ENCODE peak calls at places on chromosome 5, in five cellular contexts. E is foreskin fibroblast; K is fibroblast of lung; Q is fibroblast of mammary gland; W is CD8-positive, alpha-beta memory T cell. A is an unnamed sample.

GRCh38 chr5:110386782-110387181 is 339.7 kb downstream of the TMEM232 start:
- DNase-seq in W (no peak), K (peak; percentile 4), E (peak; percentile 21), Q (peak; percentile 48), A (no peak)

GRCh38 chr5:115543931-115544370 is 624 bp downstream of the FEM1C start:
- DNase-seq in Q (peak; percentile 43), E (no peak), W (peak; percentile 62), K (peak; percentile 64), A (no peak)

GRCh38 chr5:52989781-52990530 is 804 bp downstream of the ITGA2 start:
- DNase-seq in Q (peak; percentile 45), E (peak; percentile 35), K (peak; percentile 70), W (peak; percentile 2), A (no peak)

GRCh38 chr5:57417981-57418380 is 64.6 kb downstream of the ACTBL2 start:
- DNase-seq in Q (no peak), W (no peak), K (no peak), E (no peak), A (no peak)

GRCh38 chr5:124908603-124909451 is 162.4 kb upstream of the ZNF608 start:
- DNase-seq in E (no peak), Q (peak; percentile 30), W (no peak), K (no peak), A (no peak)

GRCh38 chr5:34736445-34737119 is 80.5 kb downstream of the RAI14 start:
- DNase-seq in W (no peak), E (no peak), Q (no peak), K (no peak), A (no peak)

GRCh38 chr5:37005946-37006540 is 129.5 kb downstream of the NIPBL start:
- DNase-seq in E (no peak), Q (peak; percentile 45), K (peak; percentile 53), W (no peak), A (no peak)

GRCh38 chr5:160251406-160252155 is 22.3 kb downstream of the FABP6 start:
- DNase-seq in K (no peak), E (no peak), W (no peak), Q (no peak), A (no peak)

GRCh38 chr5:74866653-74867162 is 521 bp upstream of the FAM169A start:
- DNase-seq in W (no peak), E (no peak), Q (no peak), K (no peak), A (no peak)

GRCh38 chr5:10726179-10726912 is 34.7 kb downstream of the DAP start:
- DNase-seq in E (no peak), K (peak; percentile 77), W (no peak), Q (peak; percentile 42), A (no peak)

GRCh38 chr5:66993882-66994281 is 202.7 kb downstream of the CD180 start:
- DNase-seq in E (no peak), W (no peak), Q (no peak), K (no peak), A (no peak)

GRCh38 chr5:2251751-2252150 is 369.0 kb upstream of the IRX4 start:
- DNase-seq in W (no peak), E (no peak), Q (no peak), K (no peak), A (no peak)

GRCh38 chr5:139742173-139742903 is 53.3 kb upstream of the PSD2 start:
- DNase-seq in W (no peak), K (no peak), E (no peak), Q (no peak), A (no peak)

GRCh38 chr5:120442694-120443093 is 21.4 kb upstream of the PRR16 start:
- DNase-seq in W (no peak), Q (no peak), K (no peak), E (no peak), A (no peak)

GRCh38 chr5:12522116-12522515 is 617.9 kb upstream of the CTNND2 start:
- DNase-seq in W (no peak), K (no peak), E (no peak), Q (no peak), A (no peak)

GRCh38 chr5:54088081-54088480 is 222.3 kb downstream of the ARL15 start:
- DNase-seq in Q (no peak), K (no peak), E (no peak), W (no peak), A (no peak)

GRCh38 chr5:168685566-168685965 is 106.4 kb upstream of the PANK3 start:
- DNase-seq in E (no peak), K (no peak), Q (no peak), W (no peak), A (no peak)

GRCh38 chr5:36644727-36645126 is 38.3 kb downstream of the SLC1A3 start:
- DNase-seq in K (no peak), W (no peak), Q (no peak), E (no peak), A (no peak)

GRCh38 chr5:116076496-116076895 is 8.3 kb upstream of the COMMD10 start:
- DNase-seq in K (no peak), E (no peak), W (no peak), Q (no peak), A (peak; percentile 17)

GRCh38 chr5:50667079-50667652 is 729 bp downstream of the PARP8 start:
- DNase-seq in E (peak; percentile 12), Q (peak; percentile 29), W (no peak), K (peak; percentile 63), A (peak; percentile 75)

GRCh38 chr5:116273458-116274242 is 188.8 kb downstream of the COMMD10 start:
- DNase-seq in Q (peak; percentile 58), W (no peak), E (peak; percentile 3), K (peak; percentile 87), A (no peak)

GRCh38 chr5:20340123-20340522 is 352.1 kb upstream of the CDH18 start:
- DNase-seq in W (no peak), E (no peak), Q (no peak), K (no peak), A (peak; percentile 33)

GRCh38 chr5:77329664-77330430 is 119.4 kb downstream of the PDE8B start:
- DNase-seq in K (no peak), Q (peak; percentile 25), W (no peak), E (no peak), A (no peak)

GRCh38 chr5:100464418-100464817 is 70.8 kb upstream of the FAM174A start:
- DNase-seq in E (peak; percentile 5), W (no peak), K (peak; percentile 72), Q (peak; percentile 35), A (no peak)

GRCh38 chr5:117973785-117974184 is 1014.6 kb downstream of the DTWD2 start:
- DNase-seq in W (no peak), E (no peak), K (no peak), Q (no peak), A (no peak)

GRCh38 chr5:34847056-34847455 is 8.1 kb downstream of the TTC23L start:
- DNase-seq in W (no peak), E (no peak), K (no peak), Q (no peak), A (no peak)

GRCh38 chr5:178123987-178124925 is 6.6 kb upstream of the RMND5B start:
- DNase-seq in E (no peak), W (no peak), Q (no peak), K (no peak), A (no peak)

GRCh38 chr5:95080026-95080425 is 204.9 kb downstream of the MCTP1 start:
- DNase-seq in W (no peak), K (peak; percentile 42), Q (peak; percentile 16), E (no peak), A (no peak)
- H3K4me3 ChIP-seq in W (no peak overlapping the region), K (peak overlapping the region; percentile 59), Q (no peak overlapping the region), E (no peak overlapping the region), A (peak overlapping the region; percentile 48)

GRCh38 chr5:15499528-15500325 is at the start of gene FBXL7:
- DNase-seq in K (peak; percentile 81), Q (peak; percentile 72), W (no peak), E (peak; percentile 83), A (no peak)
- H3K4me3 ChIP-seq in K (peak within 1 kb of the TSS; percentile 76), Q (peak within 1 kb of the TSS; percentile 75), W (no peak within 1 kb of the TSS), E (peak within 1 kb of the TSS; percentile 60), A (no peak within 1 kb of the TSS)

GRCh38 chr5:136467632-136468031 is 102.3 kb upstream of the TRPC7 start:
- DNase-seq in E (no peak), K (no peak), Q (no peak), W (no peak), A (no peak)
- H3K4me3 ChIP-seq in E (peak overlapping the region; percentile 48), K (no peak overlapping the region), Q (peak overlapping the region; percentile 45), W (no peak overlapping the region), A (no peak overlapping the region)

GRCh38 chr5:6582507-6583048 is 50.3 kb downstream of the NSUN2 start:
- DNase-seq in Q (no peak), W (no peak), E (no peak), K (no peak), A (no peak)
- H3K4me3 ChIP-seq in Q (no peak overlapping the region), W (no peak overlapping the region), E (peak overlapping the region; percentile 8), K (peak overlapping the region; percentile 14), A (no peak overlapping the region)

GRCh38 chr5:14402424-14402823 is 179.2 kb upstream of the OTULINL start:
- DNase-seq in K (no peak), Q (no peak), W (no peak), E (no peak), A (no peak)
- H3K4me3 ChIP-seq in K (no peak overlapping the region), Q (no peak overlapping the region), W (no peak overlapping the region), E (no peak overlapping the region), A (no peak overlapping the region)